ENCODE peak calls at places on chromosomes 3 and 15, in four cellular contexts. E is esophagus squamous epithelium, A is mammary epithelial cell, U is RWPE1. I is an unnamed sample.

GRCh38 chr3:185754920-185755319 is 69.9 kb downstream of the IGF2BP2 start:
- DNase-seq in E (no peak), A (no peak), U (no peak), I (no peak)

GRCh38 chr3:53715815-53716483 is 130.3 kb downstream of the CHDH start:
- DNase-seq in E (no peak), A (no peak), U (no peak), I (no peak)

GRCh38 chr3:172094621-172095557 is 55.5 kb downstream of the FNDC3B start:
- DNase-seq in E (no peak), A (no peak), U (no peak), I (no peak)

GRCh38 chr3:134291300-134292254 is 40.9 kb upstream of the RYK start:
- DNase-seq in E (no peak), A (peak; percentile 64), U (peak; percentile 41), I (peak; percentile 76)

GRCh38 chr3:188979236-188979635 is 192.5 kb upstream of the TPRG1 start:
- DNase-seq in E (no peak), A (no peak), U (no peak), I (no peak)

GRCh38 chr15:85875756-85876155 is 81.0 kb upstream of the KLHL25 start:
- DNase-seq in E (no peak), A (no peak), U (no peak), I (no peak)

GRCh38 chr3:112030911-112031310 is 3.6 kb upstream of the TMPRSS7 start:
- DNase-seq in E (no peak), A (no peak), U (no peak), I (no peak)

GRCh38 chr3:43620953-43621405 is 832 bp downstream of the ANO10 start:
- DNase-seq in E (no peak), A (peak; percentile 35), U (peak; percentile 2), I (no peak)

GRCh38 chr15:98561169-98561941 is 87.0 kb upstream of the IGF1R start:
- DNase-seq in E (no peak), A (no peak), U (no peak), I (no peak)

GRCh38 chr3:85161544-85161943 is 202.8 kb downstream of the CADM2 start:
- DNase-seq in E (no peak), A (peak; percentile 90), U (peak; percentile 61), I (no peak)

GRCh38 chr15:93467327-93467726 is 378.3 kb upstream of the RGMA start:
- DNase-seq in E (no peak), A (peak; percentile 77), U (no peak), I (peak; percentile 87)

GRCh38 chr15:58066042-58066867 is 744 bp upstream of the ALDH1A2 start:
- DNase-seq in E (no peak), A (peak; percentile 43), U (peak; percentile 71), I (no peak)

GRCh38 chr3:42608586-42608985 is 8.1 kb downstream of the NKTR start:
- DNase-seq in E (no peak), A (no peak), U (no peak), I (no peak)

GRCh38 chr3:114363554-114364202 is 69.8 kb downstream of the TIGIT start:
- DNase-seq in E (no peak), A (peak; percentile 73), U (no peak), I (no peak)

GRCh38 chr3:121793078-121793477 is 41.8 kb downstream of the IQCB1 start:
- DNase-seq in E (no peak), A (no peak), U (no peak), I (no peak)

GRCh38 chr15:98781838-98782237 is 133.5 kb downstream of the IGF1R start:
- DNase-seq in E (no peak), A (no peak), U (no peak), I (no peak)

GRCh38 chr15:39628131-39628482 is 47.2 kb downstream of the THBS1 start:
- DNase-seq in E (no peak), A (no peak), U (no peak), I (no peak)

DNA sequence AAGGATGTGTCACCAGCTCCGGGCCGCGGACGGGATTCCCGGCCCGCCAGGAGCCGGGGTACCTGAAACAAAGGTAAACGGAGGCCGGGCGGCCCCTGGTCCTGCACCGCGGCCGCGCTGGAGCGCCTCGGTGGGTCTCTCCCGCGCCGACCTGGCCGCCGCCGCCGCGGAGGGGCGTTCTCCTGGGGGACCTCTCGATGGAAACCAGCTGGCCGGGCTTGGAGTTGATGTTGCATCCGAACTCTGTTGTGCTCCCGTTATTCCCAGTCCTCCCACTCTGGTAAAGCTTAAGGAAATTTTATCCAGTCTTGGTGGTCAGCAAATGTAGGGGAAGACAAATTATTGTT is 794 bp downstream of the PPP2R3A start:
- DNase-seq in E (no peak), A (no peak), U (no peak), I (no peak)
- TF ChIP-seq CTCF in E (no peak), A (no peak), U (no peak), I (no peak)

DNA sequence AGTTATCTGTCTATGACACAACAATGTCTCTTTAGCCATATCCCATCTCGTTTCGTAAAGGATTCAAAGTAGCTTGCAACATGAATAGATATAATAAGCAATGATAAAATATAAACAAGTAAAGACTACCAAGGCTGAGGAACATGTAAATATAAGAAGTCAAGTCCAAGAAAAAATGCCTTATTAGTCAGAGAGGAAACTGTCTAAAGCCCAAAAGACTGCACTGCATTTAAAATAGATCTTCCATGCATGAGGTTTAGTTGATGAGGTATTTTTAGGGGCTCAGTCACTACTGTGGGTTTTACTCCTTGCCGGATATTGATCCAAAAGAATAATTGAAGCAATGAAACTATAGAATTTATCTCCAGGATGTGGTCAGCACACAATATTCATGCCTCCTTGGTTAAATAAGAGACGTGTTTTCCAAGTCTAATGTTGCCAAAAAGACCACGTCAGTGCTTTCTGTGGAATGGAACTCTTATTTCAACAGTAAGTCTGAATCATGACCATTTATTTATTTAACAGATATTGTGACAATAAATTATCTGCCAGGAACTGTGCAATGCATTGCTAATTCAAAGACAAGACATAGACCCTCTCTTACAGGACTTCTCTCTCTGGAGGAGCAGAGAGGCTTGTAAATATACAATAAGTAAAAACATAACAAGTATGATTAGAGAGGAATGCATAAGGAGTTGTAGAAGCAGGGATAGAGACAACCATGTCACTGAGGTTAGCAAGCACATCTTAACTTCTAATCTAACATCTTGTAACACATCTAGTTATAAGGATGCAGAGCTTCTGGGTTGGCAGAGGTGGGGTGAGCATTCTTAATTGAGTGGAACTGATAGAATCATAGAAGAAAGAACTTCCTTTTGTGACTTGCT is 227.3 kb downstream of the DTWD1 start:
- DNase-seq in E (no peak), A (peak; percentile 80), U (peak; percentile 13), I (no peak)
- H3K27ac ChIP-seq in E (peak overlapping the region; percentile 66), A (no peak overlapping the region), U (no peak overlapping the region), I (peak overlapping the region; percentile 82)

GRCh38 chr15:32956006-32956405 is 238.2 kb downstream of the GREM1 start:
- DNase-seq in E (no peak), A (peak; percentile 25), U (peak; percentile 65), I (no peak)
- TF ChIP-seq CTCF in E (peak; percentile 28), A (peak; percentile 75), U (peak; percentile 72), I (peak; percentile 52)

DNA sequence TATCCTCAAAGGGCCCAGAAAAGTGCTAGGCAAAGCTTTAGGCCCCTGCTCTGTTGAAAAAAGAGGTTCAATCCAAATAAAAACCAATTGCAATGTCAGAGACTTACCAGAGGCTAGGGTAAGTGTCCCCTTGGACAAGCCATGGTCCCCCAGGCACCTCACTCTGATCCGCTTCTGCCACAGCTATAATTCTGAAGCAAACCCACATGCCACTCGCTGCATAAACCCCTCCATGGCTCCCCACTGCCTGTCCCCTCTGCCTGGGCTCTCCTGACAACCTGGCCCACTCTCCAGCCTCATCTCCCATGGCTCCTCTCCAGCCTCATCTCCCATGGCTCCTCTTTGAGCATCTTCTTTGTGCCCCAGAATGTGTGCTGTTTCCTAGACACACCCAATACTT is 169.6 kb upstream of the TLE3 start:
- DNase-seq in E (no peak), A (no peak), U (no peak), I (no peak)
- H3K27ac ChIP-seq in E (peak overlapping the region; percentile 30), A (no peak overlapping the region), U (no peak overlapping the region), I (peak overlapping the region; percentile 28)

I was measured in ascending aorta.